ENCODE peak calls at places on chromosomes 13 and 19, in seven cellular contexts. P is GM10248; F is Kasumi-1; C is heart right ventricle; T is foreskin keratinocyte; G is T follicular helper cell; X is activated T-helper 9 cell treated with anti-CD3 and anti-CD28 coated beads, Interleukin-2, amount 50 U/mL, for 16 hours. O is an unnamed sample.
A peak's percentile ranks its signal among the peaks of the same experiment; 100 is the strongest.

GRCh38 chr13:51681037-51681678 is 96.9 kb downstream of the WDFY2 start:
- DNase-seq in P (no peak), F (no peak), C (no peak), T (peak; percentile 80), G (no peak), X (no peak), O (no peak)

GRCh38 chr19:33397536-33398360 is 24.2 kb downstream of the CEBPG start:
- DNase-seq in P (no peak), F (no peak), C (no peak), T (no peak), G (no peak), X (no peak), O (peak; percentile 30)

GRCh38 chr19:12720851-12721655 is 2.7 kb downstream of the TNPO2 start:
- DNase-seq in P (no peak), F (peak; percentile 9), C (no peak), T (peak; percentile 7), G (no peak), X (no peak), O (peak; percentile 83)

GRCh38 chr13:75217949-75218348 is 264.0 kb downstream of the TBC1D4 start:
- DNase-seq in P (no peak), F (no peak), C (no peak), T (peak; percentile 13), G (no peak), X (no peak), O (no peak)

GRCh38 chr13:111460548-111461444 is 140.4 kb downstream of the TEX29 start:
- DNase-seq in P (no peak), F (peak; percentile 29), C (peak; percentile 31), T (peak; percentile 2), G (no peak), X (no peak), O (no peak)

GRCh38 chr19:12133069-12133468 is 7.1 kb downstream of the ZNF20 start:
- DNase-seq in P (no peak), F (no peak), C (no peak), T (peak; percentile 32), G (no peak), X (no peak), O (no peak)

GRCh38 chr19:49850221-49850486 is 805 bp upstream of the PTOV1 start:
- DNase-seq in P (no peak), F (no peak), C (no peak), T (no peak), G (no peak), X (no peak), O (peak; percentile 56)

GRCh38 chr19:46574533-46574932 is 26.6 kb upstream of the CALM3 start:
- DNase-seq in P (no peak), F (no peak), C (no peak), T (no peak), G (peak; percentile 12), X (peak; percentile 5), O (no peak)

GRCh38 chr19:6071103-6071485 is 39.2 kb downstream of the RFX2 start:
- DNase-seq in P (no peak), F (no peak), C (no peak), T (peak; percentile 63), G (no peak), X (no peak), O (no peak)

GRCh38 chr19:40412866-40413265 is 312 bp downstream of the PRX start:
- DNase-seq in P (no peak), F (no peak), C (no peak), T (no peak), G (no peak), X (no peak), O (no peak)

GRCh38 chr19:16330811-16331690 is 6.4 kb downstream of the KLF2 start:
- DNase-seq in P (no peak), F (no peak), C (no peak), T (no peak), G (no peak), X (no peak), O (no peak)

GRCh38 chr19:40578442-40578908 is 1.8 kb downstream of the SHKBP1 start:
- DNase-seq in P (no peak), F (peak; percentile 60), C (peak; percentile 47), T (no peak), G (no peak), X (no peak), O (no peak)

GRCh38 chr19:45508931-45509691 is 1.8 kb downstream of the VASP start:
- DNase-seq in P (peak; percentile 85), F (peak; percentile 54), C (peak; percentile 87), T (no peak), G (no peak), X (no peak), O (peak; percentile 79)

GRCh38 chr13:82330499-82330898 is 1551.8 kb downstream of the SLITRK1 start:
- DNase-seq in P (peak; percentile 5), F (peak; percentile 19), C (no peak), T (peak; percentile 5), G (no peak), X (no peak), O (no peak)

GRCh38 chr19:1746401-1747284 is 6.7 kb upstream of the ONECUT3 start:
- DNase-seq in P (no peak), F (peak; percentile 21), C (no peak), T (peak; percentile 76), G (no peak), X (no peak), O (no peak)

GRCh38 chr13:35349673-35350278 is 126.7 kb downstream of the MAB21L1 start:
- DNase-seq in P (peak; percentile 2), F (no peak), C (no peak), T (peak; percentile 15), G (no peak), X (no peak), O (no peak)

GRCh38 chr19:6065685-6066365 is 44.5 kb downstream of the RFX2 start:
- DNase-seq in P (no peak), F (peak; percentile 91), C (peak; percentile 66), T (peak; percentile 47), G (peak; percentile 16), X (peak; percentile 47), O (peak; percentile 69)

GRCh38 chr19:34217952-34218817 is 36.2 kb upstream of the GARRE1 start:
- DNase-seq in P (peak; percentile 43), F (no peak), C (no peak), T (peak; percentile 74), G (peak; percentile 67), X (peak; percentile 39), O (no peak)

GRCh38 chr13:50255639-50256038 is 240.4 kb downstream of the KCNRG start:
- DNase-seq in P (no peak), F (no peak), C (no peak), T (no peak), G (no peak), X (no peak), O (no peak)

GRCh38 chr13:99119686-99120085 is 81.0 kb upstream of the UBAC2 start:
- DNase-seq in P (no peak), F (no peak), C (no peak), T (peak; percentile 2), G (no peak), X (peak; percentile 14), O (no peak)

GRCh38 chr19:2736550-2737190 is 3.1 kb downstream of the SLC39A3 start:
- DNase-seq in P (no peak), F (no peak), C (no peak), T (no peak), G (no peak), X (no peak), O (no peak)

GRCh38 chr13:91270031-91270430 is 77.5 kb upstream of the MIR17HG start:
- DNase-seq in P (no peak), F (peak; percentile 52), C (no peak), T (no peak), G (no peak), X (no peak), O (no peak)

GRCh38 chr13:20178156-20178555 is 14.6 kb downstream of the GJB2 start:
- DNase-seq in P (no peak), F (no peak), C (no peak), T (peak; percentile 65), G (no peak), X (no peak), O (no peak)

GRCh38 chr19:38735257-38735686 is 9.0 kb downstream of the CAPN12 start:
- DNase-seq in P (peak; percentile 63), F (no peak), C (peak; percentile 17), T (peak; percentile 37), G (peak; percentile 21), X (peak; percentile 12), O (no peak)

O was measured in left lung.